ENCODE peak calls at places on chromosomes 7 and 10, in ten cellular contexts. W, P, J, R, M, Q, B, A, L and O are unnamed samples.

GRCh38 chr7:55366461-55367138 is 1.5 kb downstream of the LANCL2 start:
- DNase-seq in W (peak; percentile 54), P (no peak), J (peak; percentile 45), R (no peak), M (no peak), Q (no peak), B (no peak), A (no peak), L (no peak), O (peak; percentile 24)

GRCh38 chr7:105278973-105279687 is 109.6 kb downstream of the SRPK2 start:
- DNase-seq in W (no peak), P (no peak), J (no peak), R (no peak), M (no peak), Q (no peak), B (no peak), A (no peak), L (no peak), O (no peak)

GRCh38 chr10:79063661-79064490 is 4.9 kb upstream of the ZMIZ1 start:
- DNase-seq in W (no peak), P (no peak), J (no peak), R (no peak), M (peak; percentile 18), Q (peak; percentile 17), B (no peak), A (no peak), L (no peak), O (no peak)

GRCh38 chr7:81846398-81846797 is 76.6 kb upstream of the HGF start:
- DNase-seq in W (no peak), P (no peak), J (no peak), R (no peak), M (peak; percentile 76), Q (peak; percentile 14), B (peak; percentile 29), A (no peak), L (peak; percentile 11), O (no peak)

GRCh38 chr10:130935051-130935450 is 376.5 kb downstream of the TCERG1L start:
- DNase-seq in W (no peak), P (no peak), J (peak; percentile 24), R (no peak), M (no peak), Q (no peak), B (no peak), A (no peak), L (no peak), O (no peak)

GRCh38 chr10:18419945-18420344 is 231.4 kb downstream of the NSUN6 start:
- DNase-seq in W (no peak), P (no peak), J (no peak), R (no peak), M (no peak), Q (no peak), B (no peak), A (no peak), L (no peak), O (no peak)

GRCh38 chr7:150346922-150347321 is 5.5 kb upstream of the RARRES2 start:
- DNase-seq in W (no peak), P (no peak), J (no peak), R (no peak), M (no peak), Q (no peak), B (no peak), A (no peak), L (no peak), O (no peak)

GRCh38 chr10:122419890-122420623 is 34.4 kb upstream of the ARMS2 start:
- DNase-seq in W (no peak), P (peak; percentile 5), J (no peak), R (no peak), M (no peak), Q (no peak), B (peak; percentile 78), A (no peak), L (no peak), O (no peak)

GRCh38 chr7:157927313-157927925 is 590.6 kb downstream of the DNAJB6 start:
- DNase-seq in W (no peak), P (no peak), J (no peak), R (no peak), M (peak; percentile 34), Q (no peak), B (no peak), A (no peak), L (no peak), O (no peak)

GRCh38 chr10:58291538-58292174 is 22.7 kb downstream of the CISD1 start:
- DNase-seq in W (peak; percentile 44), P (peak; percentile 27), J (peak; percentile 60), R (no peak), M (no peak), Q (no peak), B (peak; percentile 30), A (no peak), L (peak; percentile 24), O (peak; percentile 46)

GRCh38 chr7:154503962-154504550 is 451.9 kb downstream of the DPP6 start:
- DNase-seq in W (peak; percentile 72), P (peak; percentile 5), J (peak; percentile 61), R (no peak), M (no peak), Q (no peak), B (peak; percentile 10), A (peak; percentile 32), L (no peak), O (peak; percentile 39)

GRCh38 chr10:17200885-17201164 is 647 bp downstream of the TRDMT1 start:
- DNase-seq in W (peak; percentile 62), P (no peak), J (peak; percentile 54), R (no peak), M (peak; percentile 52), Q (peak; percentile 45), B (peak; percentile 43), A (no peak), L (peak; percentile 48), O (no peak)

GRCh38 chr10:90905925-90906324 is 15.0 kb downstream of the ANKRD1 start:
- DNase-seq in W (no peak), P (no peak), J (no peak), R (no peak), M (no peak), Q (no peak), B (no peak), A (no peak), L (no peak), O (no peak)

GRCh38 chr7:47720141-47720906 is 138.4 kb upstream of the TNS3 start:
- DNase-seq in W (no peak), P (no peak), J (no peak), R (no peak), M (no peak), Q (peak; percentile 56), B (peak; percentile 78), A (no peak), L (peak; percentile 54), O (no peak)

GRCh38 chr7:47743898-47744612 is 162.1 kb upstream of the TNS3 start:
- DNase-seq in W (peak; percentile 23), P (no peak), J (no peak), R (no peak), M (no peak), Q (no peak), B (peak; percentile 30), A (no peak), L (no peak), O (no peak)

GRCh38 chr10:128274938-128275337 is 148.7 kb upstream of the MKI67 start:
- DNase-seq in W (peak; percentile 14), P (no peak), J (no peak), R (no peak), M (no peak), Q (peak; percentile 44), B (no peak), A (no peak), L (no peak), O (no peak)

GRCh38 chr10:98265403-98266378 is 2.3 kb downstream of the LOXL4 start:
- DNase-seq in W (no peak), P (no peak), J (no peak), R (no peak), M (no peak), Q (no peak), B (no peak), A (no peak), L (no peak), O (no peak)

GRCh38 chr10:75428434-75429158 is 2.8 kb upstream of the LRMDA start:
- DNase-seq in W (no peak), P (no peak), J (no peak), R (no peak), M (peak; percentile 85), Q (peak; percentile 26), B (peak; percentile 29), A (no peak), L (no peak), O (no peak)

GRCh38 chr7:137931823-137932222 is 70.1 kb downstream of the CREB3L2 start:
- DNase-seq in W (no peak), P (no peak), J (no peak), R (no peak), M (no peak), Q (no peak), B (no peak), A (no peak), L (no peak), O (no peak)

GRCh38 chr7:35695628-35695888 is 623 bp upstream of the HERPUD2 start:
- DNase-seq in W (no peak), P (no peak), J (no peak), R (no peak), M (no peak), Q (no peak), B (no peak), A (no peak), L (no peak), O (no peak)

GRCh38 chr10:54909165-54909564 is 108.1 kb upstream of the PCDH15 start:
- DNase-seq in W (no peak), P (no peak), J (no peak), R (no peak), M (no peak), Q (no peak), B (no peak), A (no peak), L (no peak), O (no peak)

GRCh38 chr10:43942096-43942885 is 293.6 kb upstream of the ZNF32 start:
- DNase-seq in W (no peak), P (no peak), J (no peak), R (no peak), M (no peak), Q (no peak), B (no peak), A (no peak), L (no peak), O (peak; percentile 18)

GRCh38 chr10:5400843-5401242 is 3.8 kb downstream of the TUBAL3 start:
- DNase-seq in W (peak; percentile 82), P (peak; percentile 4), J (no peak), R (no peak), M (no peak), Q (no peak), B (no peak), A (no peak), L (no peak), O (no peak)

GRCh38 chr7:75039709-75040108 is 33.9 kb downstream of the RCC1L start:
- DNase-seq in W (no peak), P (no peak), J (no peak), R (no peak), M (no peak), Q (no peak), B (no peak), A (no peak), L (no peak), O (no peak)

GRCh38 chr7:128836729-128837348 is 6.6 kb downstream of the FLNC start:
- DNase-seq in W (no peak), P (no peak), J (no peak), R (no peak), M (no peak), Q (no peak), B (no peak), A (no peak), L (no peak), O (no peak)

GRCh38 chr10:123331438-123331837 is 177.2 kb downstream of the BUB3 start:
- DNase-seq in W (peak; percentile 25), P (no peak), J (no peak), R (no peak), M (no peak), Q (no peak), B (peak; percentile 60), A (no peak), L (no peak), O (no peak)

GRCh38 chr10:132611026-132611910 is 73.7 kb downstream of the INPP5A start:
- DNase-seq in W (no peak), P (no peak), J (no peak), R (no peak), M (no peak), Q (no peak), B (no peak), A (no peak), L (no peak), O (no peak)

GRCh38 chr10:77478248-77478963 is 159.2 kb downstream of the KCNMA1 start:
- DNase-seq in W (no peak), P (peak; percentile 61), J (no peak), R (no peak), M (no peak), Q (no peak), B (peak; percentile 92), A (no peak), L (no peak), O (peak; percentile 82)